ENCODE peak calls at places on chromosomes 3 and 15, in four cellular contexts. K, U, I and Z are unnamed samples.

GRCh38 chr15:95284933-95285401 is 1045.5 kb upstream of the NR2F2 start:
- DNase-seq in U (no peak), K (no peak), I (no peak), Z (no peak)

GRCh38 chr15:100463515-100463914 is 65.2 kb downstream of the CERS3 start:
- DNase-seq in K (no peak), U (no peak), I (no peak), Z (no peak)

GRCh38 chr3:57852896-57853295 is 96.8 kb downstream of the SLMAP start:
- DNase-seq in I (peak), K (no peak), U (no peak), Z (no peak)

GRCh38 chr3:196093271-196094111 is 11.6 kb upstream of the TFRC start:
- DNase-seq in U (no peak), K (no peak), I (no peak), Z (no peak)

GRCh38 chr15:36156855-36157521 is 422.4 kb upstream of the CDIN1 start:
- DNase-seq in U (no peak), K (no peak), I (peak), Z (no peak)

GRCh38 chr3:141331370-141332318 is 36.7 kb upstream of the ZBTB38 start:
- DNase-seq in U (no peak), I (peak), K (peak), Z (no peak)

GRCh38 chr3:51503007-51503406 is 3.2 kb upstream of the DCAF1 start:
- DNase-seq in I (no peak), U (no peak), K (no peak), Z (no peak)

GRCh38 chr3:57281710-57282109 is 10.8 kb downstream of the ASB14 start:
- DNase-seq in I (no peak), K (no peak), U (no peak), Z (no peak)

GRCh38 chr3:183158113-183158512 is 4.4 kb downstream of the LAMP3 start:
- DNase-seq in I (no peak), K (no peak), U (no peak), Z (no peak)

GRCh38 chr3:134608023-134608758 is 42.6 kb downstream of the KY start:
- DNase-seq in I (no peak), U (no peak), K (no peak), Z (no peak)

GRCh38 chr3:151351648-151352047 is 22.3 kb upstream of the P2RY13 start:
- DNase-seq in K (no peak), I (no peak), U (no peak), Z (no peak)

GRCh38 chr3:58025824-58026579 is 17.8 kb downstream of the FLNB start:
- DNase-seq in U (no peak), I (peak), K (no peak), Z (no peak)

GRCh38 chr15:48682949-48683651 is 37.6 kb upstream of the FBN1 start:
- DNase-seq in U (no peak), I (peak), K (no peak), Z (no peak)

GRCh38 chr3:177213806-177214528 is 16.7 kb upstream of the TBL1XR1 start:
- DNase-seq in U (no peak), I (no peak), K (no peak), Z (no peak)

GRCh38 chr3:187318819-187319616 is 27.5 kb upstream of the MASP1 start:
- DNase-seq in U (peak), I (peak), K (no peak), Z (peak)

GRCh38 chr3:182947892-182948291 is 32.4 kb downstream of the DCUN1D1 start:
- DNase-seq in U (no peak), K (no peak), I (peak), Z (no peak)

GRCh38 chr3:120559228-120560061 is 36.7 kb upstream of the NDUFB4 start:
- DNase-seq in U (peak), I (peak), K (no peak), Z (no peak)

GRCh38 chr15:98807262-98807661 is 158.9 kb downstream of the IGF1R start:
- DNase-seq in I (no peak), U (no peak), K (no peak), Z (no peak)

GRCh38 chr15:101250331-101250730 is 1.5 kb downstream of the CHSY1 start:
- DNase-seq in I (no peak), U (no peak), K (no peak), Z (no peak)

DNA sequence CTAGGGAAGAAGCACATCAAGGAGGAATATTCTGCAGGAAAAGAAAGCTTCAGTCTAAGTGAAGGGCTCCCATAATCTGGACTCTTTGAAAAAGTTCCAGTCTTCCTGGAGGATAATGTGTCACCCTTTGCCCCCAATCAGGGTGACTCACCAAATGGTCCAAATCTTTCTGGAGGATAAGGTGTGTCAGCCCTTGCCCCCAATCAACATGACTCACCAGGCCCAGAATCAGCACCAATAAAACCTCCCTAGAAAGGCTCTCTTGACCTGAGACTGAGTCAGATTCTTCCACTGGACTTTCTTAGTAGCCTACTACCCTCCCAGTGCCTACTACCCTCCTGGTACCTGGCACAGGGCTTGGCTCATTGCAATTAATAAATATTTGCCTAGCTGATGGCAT is 9.5 kb upstream of the ARL14 start:
- DNase-seq in K (no peak), U (no peak), I (no peak), Z (no peak)
- TF ChIP-seq YY1 in K (no peak), U (no peak), I (no peak), Z (no peak)

GRCh38 chr3:12758025-12758830 is 831 bp downstream of the TMEM40 start:
- DNase-seq in I (no peak), U (no peak), K (no peak), Z (no peak)
- H3K9ac ChIP-seq in I (no peak), U (no peak), K (peak), Z (peak)

GRCh38 chr15:77083381-77084160 is 12.7 kb upstream of the TSPAN3 start:
- DNase-seq in K (peak), U (peak), I (peak), Z (no peak)
- TF ChIP-seq SUZ12 in K (no peak), U (no peak), I (no peak), Z (no peak)

GRCh38 chr3:30617653-30618052 is 11.3 kb downstream of the TGFBR2 start:
- DNase-seq in K (no peak), U (no peak), I (no peak), Z (no peak)

GRCh38 chr3:30616347-30617027 is 10.1 kb downstream of the TGFBR2 start:
- DNase-seq in U (no peak), K (no peak), I (no peak), Z (no peak)

GRCh38 chr3:30617069-30617468 is 10.7 kb downstream of the TGFBR2 start:
- DNase-seq in K (no peak), I (no peak), U (no peak), Z (no peak)

GRCh38 chr3:30619318-30619717 is 12.9 kb downstream of the TGFBR2 start:
- DNase-seq in I (no peak), U (no peak), K (no peak), Z (no peak)

GRCh38 chr3:30618508-30618907 is 12.1 kb downstream of the TGFBR2 start:
- DNase-seq in I (no peak), K (no peak), U (no peak), Z (no peak)
- TF ChIP-seq YY1 in I (no peak), K (no peak), U (no peak), Z (no peak)

DNA sequence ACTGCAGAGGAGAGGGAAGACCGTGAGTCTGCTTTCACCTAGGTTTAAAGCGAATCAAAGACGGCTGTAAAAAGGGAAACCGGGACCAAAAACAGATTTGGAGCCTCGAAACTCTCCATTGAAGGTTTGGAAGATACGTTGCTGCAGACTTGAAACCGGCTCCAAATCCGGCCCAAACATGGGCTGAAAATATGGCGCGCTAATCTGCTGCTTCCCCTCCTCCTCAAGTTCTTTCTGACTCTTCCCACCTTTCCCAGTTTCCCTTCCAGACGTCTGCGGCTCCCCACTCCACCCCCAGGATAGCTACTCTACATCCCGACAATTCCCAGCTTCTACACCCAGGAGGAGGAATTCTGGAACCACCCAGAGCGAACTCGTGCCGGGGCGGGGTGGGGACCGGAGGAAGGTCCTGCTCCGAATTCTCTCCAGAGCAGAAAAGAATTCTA is 8.7 kb downstream of the EOMES start:
- DNase-seq in K (no peak), I (no peak), U (peak), Z (no peak)
- H3K9ac ChIP-seq in K (no peak), I (no peak), U (no peak), Z (no peak)

DNA sequence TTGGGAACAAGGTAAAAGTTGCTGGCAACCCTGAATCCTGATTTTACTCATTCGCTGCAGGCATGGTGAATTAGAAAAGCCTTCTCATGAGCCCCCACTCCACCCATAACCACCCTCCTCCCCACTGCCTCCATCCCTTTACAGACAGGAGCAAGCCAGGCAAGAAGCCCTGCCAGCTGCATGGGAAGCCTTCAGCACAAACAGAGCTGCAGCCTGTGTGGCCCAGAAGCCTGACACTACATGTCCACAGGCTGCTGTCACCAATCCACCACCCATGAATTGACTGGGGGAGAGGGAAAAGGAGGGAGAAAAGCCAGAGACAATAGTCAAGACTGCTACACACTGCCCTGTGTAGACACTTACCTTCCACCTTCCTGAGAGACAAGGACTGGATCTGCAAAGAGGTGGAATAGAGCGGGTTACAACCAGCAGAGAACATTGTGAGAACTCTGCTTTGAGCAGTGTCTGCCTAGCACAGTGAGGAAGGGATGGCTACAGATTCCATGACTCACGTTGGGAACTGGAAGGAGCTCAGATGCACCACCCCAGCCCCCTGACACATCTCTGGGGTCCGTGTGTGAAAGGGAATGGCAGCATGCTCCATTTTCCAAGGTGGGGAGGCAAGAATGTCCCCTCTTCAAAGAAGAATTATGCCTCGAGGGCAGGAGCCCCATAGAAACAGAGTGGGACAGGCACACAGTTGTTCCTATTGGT is 33.9 kb downstream of the DZIP1L start:
- DNase-seq in U (no peak), K (no peak), I (no peak), Z (no peak)
- TF ChIP-seq SUZ12 in U (no peak), K (no peak), I (no peak), Z (no peak)